ENCODE peak calls at places on chromosomes 6 and 20, in nine cellular contexts. Z, G, R, X, Q, J, U, E and O are unnamed samples.

GRCh38 chr20:36571564-36572504 is 1.6 kb upstream of the TGIF2 start:
- DNase-seq in Z (peak; percentile 78), G (no peak), R (peak; percentile 71), X (no peak), Q (no peak), J (no peak), U (no peak), E (no peak), O (no peak)

GRCh38 chr6:30719356-30719755 is 796 bp upstream of the TUBB start:
- DNase-seq in Z (no peak), G (no peak), R (peak; percentile 83), X (no peak), Q (no peak), J (no peak), U (no peak), E (no peak), O (no peak)

GRCh38 chr6:29968905-29969304 is 26.6 kb downstream of the HLA-A start:
- DNase-seq in Z (no peak), G (no peak), R (no peak), X (no peak), Q (no peak), J (no peak), U (no peak), E (no peak), O (no peak)

GRCh38 chr6:33742837-33743236 is 3.9 kb downstream of the IP6K3 start:
- DNase-seq in Z (no peak), G (no peak), R (no peak), X (no peak), Q (no peak), J (no peak), U (no peak), E (no peak), O (no peak)

GRCh38 chr6:146361367-146361924 is 182.2 kb upstream of the RAB32 start:
- DNase-seq in Z (no peak), G (no peak), R (no peak), X (no peak), Q (no peak), J (no peak), U (no peak), E (no peak), O (no peak)

GRCh38 chr6:127343753-127344659 is 597 bp upstream of the ECHDC1 start:
- DNase-seq in Z (peak; percentile 14), G (no peak), R (no peak), X (peak; percentile 10), Q (no peak), J (no peak), U (no peak), E (peak; percentile 25), O (no peak)

GRCh38 chr20:6692566-6693168 is 74.8 kb upstream of the BMP2 start:
- DNase-seq in Z (no peak), G (no peak), R (no peak), X (no peak), Q (no peak), J (no peak), U (no peak), E (peak; percentile 53), O (no peak)

GRCh38 chr20:58131111-58131510 is 97.3 kb downstream of the ANKRD60 start:
- DNase-seq in Z (no peak), G (peak; percentile 71), R (no peak), X (no peak), Q (no peak), J (no peak), U (no peak), E (no peak), O (no peak)

GRCh38 chr6:44663860-44664584 is 276.5 kb downstream of the CDC5L start:
- DNase-seq in Z (no peak), G (peak; percentile 20), R (no peak), X (no peak), Q (no peak), J (no peak), U (no peak), E (no peak), O (no peak)

GRCh38 chr20:23350855-23351838 is 556 bp downstream of the NXT1 start:
- DNase-seq in Z (peak; percentile 73), G (peak; percentile 50), R (peak; percentile 44), X (peak; percentile 62), Q (peak; percentile 65), J (peak; percentile 33), U (peak; percentile 58), E (peak; percentile 70), O (peak; percentile 39)

GRCh38 chr20:63163171-63163570 is 52.8 kb downstream of the YTHDF1 start:
- DNase-seq in Z (no peak), G (no peak), R (no peak), X (no peak), Q (no peak), J (no peak), U (no peak), E (no peak), O (no peak)

GRCh38 chr6:11767458-11767857 is 11.1 kb downstream of the ADTRP start:
- DNase-seq in Z (no peak), G (no peak), R (no peak), X (no peak), Q (no peak), J (no peak), U (no peak), E (no peak), O (no peak)

DNA sequence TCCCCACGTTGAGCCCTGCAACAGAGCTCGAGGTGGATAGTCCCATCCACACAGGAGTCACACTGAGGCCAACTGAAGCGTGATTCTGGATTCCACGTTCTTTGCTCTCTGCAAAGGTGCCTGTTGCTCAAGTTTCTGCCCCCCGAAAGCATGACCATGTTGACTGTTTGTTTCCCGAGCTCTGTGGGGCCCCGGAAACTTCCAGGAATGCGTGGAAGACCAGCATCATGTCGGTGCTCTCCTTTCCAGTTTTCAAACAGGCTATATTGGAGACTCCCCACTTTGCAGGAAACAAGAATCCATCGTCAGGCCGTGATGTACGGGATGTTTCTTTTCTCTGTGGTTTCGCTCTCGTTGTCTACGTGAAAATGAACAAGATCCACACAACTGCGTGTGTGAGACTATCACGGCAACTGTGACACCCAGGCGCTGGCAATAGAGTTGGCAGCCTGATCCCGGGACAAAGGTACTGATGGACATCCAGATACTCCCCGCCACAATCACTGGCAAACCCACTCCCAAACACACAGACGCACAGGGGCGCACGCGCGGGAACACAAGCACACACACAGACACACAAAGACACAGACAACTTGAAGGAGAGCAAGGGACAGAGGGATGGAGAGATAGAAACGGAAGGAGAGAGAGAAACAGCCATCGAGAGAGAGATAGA is 444.6 kb upstream of the DEFB115 start:
- DNase-seq in Z (no peak), G (no peak), R (no peak), X (no peak), Q (no peak), J (no peak), U (no peak), E (no peak), O (no peak)
- H3K9me3 ChIP-seq in Z (peaks cover 7% of the 10 kb centered on the region), G (no peaks in the 10 kb centered on the region), R (no peaks in the 10 kb centered on the region), X (no peaks in the 10 kb centered on the region), Q (no peaks in the 10 kb centered on the region), J (no peaks in the 10 kb centered on the region), U (no peaks in the 10 kb centered on the region), E (no peaks in the 10 kb centered on the region), O (no peaks in the 10 kb centered on the region)

GRCh38 chr20:61600061-61600460 is 348.0 kb downstream of the CDH4 start:
- DNase-seq in Z (no peak), G (no peak), R (no peak), X (no peak), Q (no peak), J (no peak), U (no peak), E (no peak), O (no peak)
- H3K9me3 ChIP-seq in Z (no peaks in the 10 kb centered on the region), G (peaks cover 16% of the 10 kb centered on the region), R (no peaks in the 10 kb centered on the region), X (no peaks in the 10 kb centered on the region), Q (no peaks in the 10 kb centered on the region), J (no peaks in the 10 kb centered on the region), U (no peaks in the 10 kb centered on the region), E (no peaks in the 10 kb centered on the region), O (no peaks in the 10 kb centered on the region)

GRCh38 chr6:112600168-112600567 is 253.0 kb downstream of the RFPL4B start:
- DNase-seq in Z (no peak), G (no peak), R (no peak), X (no peak), Q (no peak), J (no peak), U (no peak), E (no peak), O (no peak)
- H3K9me3 ChIP-seq in Z (no peaks in the 10 kb centered on the region), G (no peaks in the 10 kb centered on the region), R (no peaks in the 10 kb centered on the region), X (no peaks in the 10 kb centered on the region), Q (no peaks in the 10 kb centered on the region), J (no peaks in the 10 kb centered on the region), U (no peaks in the 10 kb centered on the region), E (no peaks in the 10 kb centered on the region), O (no peaks in the 10 kb centered on the region)

GRCh38 chr6:130274007-130274406 is 51.3 kb upstream of the SAMD3 start:
- DNase-seq in Z (no peak), G (no peak), R (no peak), X (no peak), Q (no peak), J (no peak), U (no peak), E (no peak), O (no peak)

DNA sequence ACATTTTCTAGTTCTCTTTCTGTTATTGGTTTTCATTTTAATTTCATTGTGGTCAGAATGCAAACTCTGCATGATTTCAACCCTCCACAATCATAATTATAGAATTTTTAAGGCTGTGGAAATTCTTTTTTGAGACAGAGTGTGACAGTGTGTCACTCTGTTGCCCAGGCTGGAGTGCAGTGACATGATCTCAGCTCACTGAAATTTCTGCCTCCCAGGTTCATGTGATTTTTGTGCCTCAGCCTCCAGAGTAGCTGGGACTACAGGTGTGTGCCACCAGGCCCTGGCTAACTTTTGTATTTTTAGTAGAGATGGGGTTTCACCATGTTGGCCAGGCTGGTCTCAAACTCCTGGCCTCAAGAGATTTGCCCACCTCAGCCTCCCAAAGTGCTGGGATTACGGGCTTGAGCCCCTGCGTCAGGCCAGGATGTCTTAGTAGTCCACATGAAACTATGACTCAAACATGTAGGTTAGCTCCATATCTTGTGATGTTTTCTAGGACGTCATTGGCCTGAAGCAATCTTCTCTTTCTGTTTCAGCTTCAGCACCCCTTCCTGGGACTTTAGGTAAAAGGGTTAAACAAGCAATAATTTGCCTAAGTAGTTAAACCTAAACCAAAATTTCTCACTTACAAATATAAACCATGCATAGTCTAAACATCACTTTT is 47.4 kb upstream of the SAMD3 start:
- DNase-seq in Z (no peak), G (no peak), R (no peak), X (no peak), Q (no peak), J (no peak), U (no peak), E (no peak), O (no peak)
- H3K9me3 ChIP-seq in Z (no peaks in the 10 kb centered on the region), G (no peaks in the 10 kb centered on the region), R (no peaks in the 10 kb centered on the region), X (peaks cover 17% of the 10 kb centered on the region), Q (no peaks in the 10 kb centered on the region), J (peaks cover 13% of the 10 kb centered on the region), U (peaks cover 10% of the 10 kb centered on the region), E (no peaks in the 10 kb centered on the region), O (peaks cover 4% of the 10 kb centered on the region)

GRCh38 chr20:49285813-49286494 is 8.1 kb upstream of the ZNFX1 start:
- DNase-seq in Z (no peak), G (no peak), R (peak; percentile 17), X (no peak), Q (no peak), J (no peak), U (no peak), E (no peak), O (no peak)
- H3K9me3 ChIP-seq in Z (no peaks in the 10 kb centered on the region), G (peaks cover 3% of the 10 kb centered on the region), R (peaks cover 6% of the 10 kb centered on the region), X (peaks cover 66% of the 10 kb centered on the region), Q (peaks cover 5% of the 10 kb centered on the region), J (peaks cover 49% of the 10 kb centered on the region), U (no peaks in the 10 kb centered on the region), E (no peaks in the 10 kb centered on the region), O (peaks cover 74% of the 10 kb centered on the region)